ENCODE peak calls at places on chromosomes 5 and 9, in nine cellular contexts. W is ovary, O is PC-3, T is tibial artery, P is transverse colon, N is heart left ventricle, F is IMR-90, L is astrocyte of the spinal cord, J is GM12865. U is an unnamed sample.
A peak's percentile ranks its signal among the peaks of the same experiment; 100 is the strongest.

GRCh38 chr9:9142001-9142400 is 1342.4 kb upstream of the DMAC1 start:
- DNase-seq in W (no peak), O (no peak), T (no peak), P (no peak), N (no peak), F (no peak), L (no peak), J (no peak), U (no peak)

GRCh38 chr5:126988021-126988569 is 42.3 kb downstream of the MARCHF3 start:
- DNase-seq in W (no peak), O (no peak), T (no peak), P (no peak), N (no peak), F (no peak), L (no peak), J (peak; percentile 79), U (no peak)

GRCh38 chr9:38421498-38422211 is 2.6 kb downstream of the IGFBPL1 start:
- DNase-seq in W (no peak), O (no peak), T (no peak), P (no peak), N (no peak), F (no peak), L (no peak), J (no peak), U (no peak)

GRCh38 chr5:38451372-38451735 is 105.1 kb downstream of the LIFR start:
- DNase-seq in W (no peak), O (no peak), T (no peak), P (no peak), N (no peak), F (no peak), L (no peak), J (no peak), U (no peak)

GRCh38 chr5:112338681-112339337 is 80.3 kb downstream of the EPB41L4A start:
- DNase-seq in W (no peak), O (peak; percentile 15), T (peak; percentile 49), P (no peak), N (no peak), F (no peak), L (peak; percentile 22), J (no peak), U (peak; percentile 85)

GRCh38 chr5:179816401-179817070 is 4.2 kb upstream of the SQSTM1 start:
- DNase-seq in W (peak; percentile 56), O (no peak), T (no peak), P (no peak), N (peak; percentile 61), F (no peak), L (no peak), J (no peak), U (no peak)

GRCh38 chr5:74404574-74405310 is 235.8 kb downstream of the ENC1 start:
- DNase-seq in W (no peak), O (no peak), T (peak; percentile 34), P (no peak), N (no peak), F (no peak), L (no peak), J (no peak), U (no peak)

GRCh38 chr5:905139-905642 is 12.5 kb downstream of the TRIP13 start:
- DNase-seq in W (peak; percentile 4), O (no peak), T (no peak), P (no peak), N (no peak), F (no peak), L (no peak), J (no peak), U (no peak)

GRCh38 chr9:77422969-77423368 is 225.2 kb downstream of the GNA14 start:
- DNase-seq in W (no peak), O (no peak), T (no peak), P (no peak), N (no peak), F (no peak), L (no peak), J (no peak), U (no peak)

GRCh38 chr9:97473717-97474116 is 27.7 kb upstream of the TMOD1 start:
- DNase-seq in W (no peak), O (no peak), T (no peak), P (no peak), N (no peak), F (no peak), L (no peak), J (no peak), U (no peak)

GRCh38 chr9:97462914-97463313 is 38.6 kb upstream of the TMOD1 start:
- DNase-seq in W (no peak), O (no peak), T (no peak), P (no peak), N (no peak), F (no peak), L (no peak), J (no peak), U (no peak)

GRCh38 chr9:97474373-97474925 is 27.0 kb upstream of the TMOD1 start:
- DNase-seq in W (no peak), O (no peak), T (no peak), P (no peak), N (no peak), F (peak; percentile 62), L (peak; percentile 18), J (no peak), U (no peak)

GRCh38 chr9:97470076-97470475 is 31.4 kb upstream of the TMOD1 start:
- DNase-seq in W (no peak), O (peak; percentile 16), T (no peak), P (no peak), N (no peak), F (no peak), L (no peak), J (peak; percentile 31), U (no peak)

DNA sequence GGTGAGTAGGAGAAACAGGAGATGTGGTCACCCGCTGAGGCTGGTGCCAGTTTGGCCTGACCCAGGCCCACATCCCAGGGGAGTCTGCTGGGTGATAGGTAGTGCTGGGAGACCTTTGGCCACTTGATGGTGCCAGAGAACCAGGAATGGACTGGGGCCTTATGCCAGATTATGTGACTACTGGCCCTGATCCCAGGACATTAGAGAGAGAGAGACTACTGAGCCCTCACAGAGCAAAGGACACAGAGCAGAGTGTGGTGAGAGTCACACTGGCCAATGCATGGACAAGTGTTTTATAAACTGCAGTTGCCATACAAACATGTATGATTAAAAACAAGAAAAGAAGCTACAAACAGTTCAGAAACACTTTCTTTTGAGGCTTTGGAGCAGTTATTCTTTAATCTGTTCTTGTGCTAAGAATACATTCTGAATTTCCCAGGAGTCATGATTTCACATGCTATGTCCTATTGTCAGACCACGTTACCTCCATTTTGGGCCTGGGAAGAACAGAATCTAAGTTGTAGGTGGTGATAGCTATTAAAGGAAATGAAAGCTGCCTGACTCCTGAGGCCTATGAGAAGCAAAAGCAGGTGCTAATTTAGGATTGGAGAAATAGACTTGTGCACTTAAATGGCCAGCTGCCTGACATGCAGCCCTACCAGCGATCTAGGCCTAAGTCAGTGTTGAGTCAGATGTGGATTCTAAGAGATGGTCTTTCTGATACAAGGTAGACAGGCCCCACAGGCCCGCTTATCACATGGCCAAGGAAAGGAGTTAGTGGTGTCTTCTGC is 32.6 kb upstream of the TMOD1 start:
- DNase-seq in W (peak; percentile 80), O (peak; percentile 60), T (peak; percentile 91), P (peak; percentile 75), N (peak; percentile 73), F (peak; percentile 65), L (peak; percentile 69), J (peak; percentile 84), U (peak; percentile 79)
- TF ChIP-seq CTCF in W (peak; percentile 95), O (peak; percentile 83), T (peak; percentile 84), P (peak; percentile 69), N (peak; percentile 80), F (peak; percentile 95), L (peak; percentile 80), J (peak; percentile 92), U (peak; percentile 85)

GRCh38 chr5:159198063-159199036 is 11.0 kb downstream of the RNF145 start:
- DNase-seq in W (no peak), O (no peak), T (no peak), P (no peak), N (no peak), F (no peak), L (no peak), J (peak; percentile 76), U (no peak)
- H3K4me3 ChIP-seq in W (no peak overlapping the region), O (no peak overlapping the region), T (no peak overlapping the region), P (no peak overlapping the region), N (no peak overlapping the region), F (no peak overlapping the region), L (no peak overlapping the region), J (no peak overlapping the region), U (no peak overlapping the region)

DNA sequence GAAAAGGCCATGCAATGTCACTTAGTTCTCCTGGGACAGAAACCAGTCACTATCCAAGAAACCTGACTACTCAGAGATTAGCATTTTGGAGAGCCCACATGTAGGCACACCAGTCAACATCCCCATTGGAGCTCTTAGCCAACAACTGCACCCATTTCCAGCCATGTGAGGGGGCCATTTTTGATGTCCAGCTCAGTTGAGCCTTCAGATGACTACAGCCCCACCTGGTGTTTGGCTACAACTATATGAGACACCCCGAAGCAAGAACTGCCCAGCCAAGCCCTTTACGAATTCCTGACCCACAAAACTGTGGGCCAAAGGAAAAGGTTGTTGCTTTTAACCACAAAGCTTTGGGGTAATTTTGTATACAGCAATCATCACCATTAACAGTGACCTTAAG is 300.1 kb downstream of the ASTN2 start:
- DNase-seq in W (no peak), O (no peak), T (no peak), P (no peak), N (no peak), F (no peak), L (no peak), J (peak; percentile 13), U (no peak)
- TF ChIP-seq CTCF in W (no peak), O (no peak), T (no peak), P (no peak), N (no peak), F (no peak), L (no peak), J (no peak), U (no peak)

GRCh38 chr5:135537271-135537670 is 1.5 kb upstream of the NEUROG1 start:
- DNase-seq in W (no peak), O (no peak), T (no peak), P (no peak), N (no peak), F (no peak), L (no peak), J (no peak), U (no peak)

GRCh38 chr5:135534609-135535419 is 950 bp downstream of the NEUROG1 start:
- DNase-seq in W (no peak), O (no peak), T (no peak), P (no peak), N (no peak), F (no peak), L (no peak), J (no peak), U (no peak)

GRCh38 chr5:135533794-135534193 is 2.0 kb downstream of the NEUROG1 start:
- DNase-seq in W (no peak), O (no peak), T (no peak), P (no peak), N (no peak), F (no peak), L (no peak), J (no peak), U (no peak)

GRCh38 chr5:135535820-135536801 is at the start of gene NEUROG1:
- DNase-seq in W (no peak), O (no peak), T (no peak), P (no peak), N (no peak), F (no peak), L (no peak), J (no peak), U (no peak)

GRCh38 chr5:135535420-135535819 is 344 bp downstream of the NEUROG1 start:
- DNase-seq in W (no peak), O (no peak), T (no peak), P (no peak), N (no peak), F (no peak), L (no peak), J (no peak), U (no peak)
- H3K4me3 ChIP-seq in W (no peak overlapping the region), O (no peak overlapping the region), T (no peak overlapping the region), P (no peak overlapping the region), N (no peak overlapping the region), F (no peak overlapping the region), L (no peak overlapping the region), J (no peak overlapping the region), U (no peak overlapping the region)

GRCh38 chr5:36041537-36041845 is 25.2 kb downstream of the UGT3A2 start:
- DNase-seq in W (no peak), O (no peak), T (no peak), P (no peak), N (no peak), F (no peak), L (no peak), J (no peak), U (no peak)
- TF ChIP-seq CTCF in W (no peak), O (no peak), T (no peak), P (no peak), N (no peak), F (no peak), L (no peak), J (no peak), U (no peak)

U was measured in fibroblast of pulmonary artery.